ENCODE peak calls at places on chromosome 10, in seven cellular contexts. T is GM12865; Y is HCT116; B is CD4-positive, alpha-beta T cell; N is transverse colon; G is brain microvascular endothelial cell; I is IMR-90. W is an unnamed sample.

GRCh38 chr10:120495226-120495625 is 38.2 kb downstream of the PLPP4 start:
- DNase-seq in T (no peak), B (no peak), I (no peak), N (no peak), G (no peak), Y (no peak), W (no peak)

GRCh38 chr10:87771871-87772500 is 46.0 kb downstream of the ATAD1 start:
- DNase-seq in N (no peak), B (no peak), G (no peak), T (peak; percentile 27), I (peak; percentile 20), Y (no peak), W (peak; percentile 29)

GRCh38 chr10:88505680-88506215 is 77.4 kb downstream of the RNLS start:
- DNase-seq in T (no peak), I (no peak), Y (no peak), N (no peak), G (no peak), B (no peak), W (no peak)

GRCh38 chr10:17675638-17676037 is 31.7 kb downstream of the STAM start:
- DNase-seq in Y (no peak), B (no peak), T (no peak), G (no peak), N (no peak), I (no peak), W (peak; percentile 31)

GRCh38 chr10:102420443-102420809 is 210 bp upstream of the FBXL15 start:
- DNase-seq in B (no peak), I (no peak), N (peak; percentile 92), G (no peak), Y (no peak), T (no peak), W (no peak)

GRCh38 chr10:3568983-3569382 is 216.0 kb downstream of the KLF6 start:
- DNase-seq in Y (no peak), T (no peak), B (no peak), G (no peak), I (no peak), N (no peak), W (no peak)

GRCh38 chr10:1374901-1375804 is 319.0 kb downstream of the WDR37 start:
- DNase-seq in Y (no peak), I (no peak), T (no peak), B (no peak), G (no peak), N (no peak), W (no peak)

GRCh38 chr10:7231420-7232414 is 179.1 kb downstream of the SFMBT2 start:
- DNase-seq in T (no peak), G (no peak), I (no peak), B (no peak), N (no peak), Y (no peak), W (no peak)

GRCh38 chr10:88115968-88116367 is 252.5 kb downstream of the PTEN start:
- DNase-seq in I (peak; percentile 88), T (peak; percentile 14), G (no peak), B (no peak), N (no peak), Y (no peak), W (peak; percentile 86)

GRCh38 chr10:88960854-88961253 is 8.3 kb upstream of the ACTA2 start:
- DNase-seq in T (no peak), B (no peak), Y (no peak), G (no peak), N (no peak), I (no peak), W (no peak)

GRCh38 chr10:18122753-18123152 is 17.5 kb upstream of the CACNB2 start:
- DNase-seq in I (no peak), Y (no peak), G (no peak), N (no peak), T (no peak), B (no peak), W (no peak)

GRCh38 chr10:109914966-109915365 is 8.3 kb downstream of the XPNPEP1 start:
- DNase-seq in B (no peak), T (peak; percentile 51), I (peak; percentile 96), G (peak; percentile 82), Y (peak; percentile 62), N (peak; percentile 54), W (peak; percentile 89)

GRCh38 chr10:25522946-25523608 is 348.3 kb downstream of the GPR158 start:
- DNase-seq in N (no peak), T (no peak), G (no peak), I (no peak), Y (no peak), B (no peak), W (no peak)

GRCh38 chr10:95121904-95122303 is 52.6 kb upstream of the CYP2C8 start:
- DNase-seq in G (no peak), T (no peak), Y (no peak), I (no peak), N (no peak), B (no peak), W (no peak)

GRCh38 chr10:78700413-78700812 is 368.4 kb upstream of the ZMIZ1 start:
- DNase-seq in N (peak; percentile 22), B (no peak), Y (no peak), I (peak; percentile 38), T (no peak), G (no peak), W (no peak)

GRCh38 chr10:132458595-132459251 is 61.7 kb downstream of the PWWP2B start:
- DNase-seq in G (no peak), Y (no peak), N (peak; percentile 88), I (no peak), T (peak; percentile 36), B (peak; percentile 68), W (no peak)

GRCh38 chr10:24469993-24470392 is 253.7 kb downstream of the ARHGAP21 start:
- DNase-seq in G (no peak), T (no peak), Y (no peak), N (peak; percentile 82), B (no peak), I (no peak), W (no peak)

GRCh38 chr10:110013615-110014293 is 6.0 kb downstream of the ADD3 start:
- DNase-seq in N (no peak), Y (no peak), T (no peak), B (no peak), I (no peak), G (no peak), W (no peak)

GRCh38 chr10:69004821-69005220 is 16.2 kb downstream of the KIFBP start:
- DNase-seq in I (peak; percentile 73), T (peak; percentile 60), B (no peak), Y (peak; percentile 18), G (peak; percentile 12), N (no peak), W (peak; percentile 62)

GRCh38 chr10:128047337-128047736 is 78.9 kb downstream of the MKI67 start:
- DNase-seq in Y (peak; percentile 88), I (no peak), G (peak; percentile 20), N (peak; percentile 92), T (peak; percentile 92), B (peak; percentile 66), W (no peak)

GRCh38 chr10:30999084-30999712 is 32.5 kb downstream of the ZNF438 start:
- DNase-seq in B (no peak), T (no peak), N (no peak), G (peak; percentile 27), I (peak; percentile 77), Y (no peak), W (peak; percentile 66)

GRCh38 chr10:70232155-70232858 is 922 bp downstream of the PPA1 start:
- DNase-seq in I (peak; percentile 60), T (peak; percentile 42), B (peak; percentile 5), Y (no peak), N (peak; percentile 77), G (peak; percentile 48), W (peak; percentile 29)

GRCh38 chr10:111360260-111360925 is 283.6 kb downstream of the ADRA2A start:
- DNase-seq in I (no peak), B (no peak), Y (peak; percentile 64), G (no peak), T (peak; percentile 62), N (peak; percentile 30), W (no peak)

GRCh38 chr10:4767033-4767814 is 58.8 kb upstream of the AKR1E2 start:
- DNase-seq in Y (peak; percentile 38), I (peak; percentile 66), G (peak; percentile 45), T (no peak), B (no peak), N (no peak), W (peak; percentile 44)
- TF ChIP-seq CTCF in Y (peak; percentile 69), I (peak; percentile 76), G (peak; percentile 69), T (peak; percentile 20), B (peak; percentile 45), N (peak; percentile 81), W (peak; percentile 88)

GRCh38 chr10:33270971-33271370 is 63.5 kb downstream of the NRP1 start:
- DNase-seq in Y (no peak), N (no peak), G (no peak), B (no peak), I (no peak), T (no peak), W (no peak)

GRCh38 chr10:33276282-33276923 is 58.1 kb downstream of the NRP1 start:
- DNase-seq in G (no peak), B (no peak), Y (no peak), N (no peak), I (no peak), T (no peak), W (no peak)

GRCh38 chr10:33271969-33272583 is 62.4 kb downstream of the NRP1 start:
- DNase-seq in I (no peak), G (no peak), N (no peak), B (no peak), T (no peak), Y (no peak), W (no peak)

GRCh38 chr10:33274096-33274785 is 60.2 kb downstream of the NRP1 start:
- DNase-seq in I (no peak), Y (no peak), T (no peak), N (no peak), G (no peak), B (no peak), W (peak; percentile 21)

GRCh38 chr10:33273295-33274002 is 61.0 kb downstream of the NRP1 start:
- DNase-seq in G (peak; percentile 90), I (peak; percentile 96), B (no peak), Y (no peak), T (no peak), N (peak; percentile 78), W (peak; percentile 98)
- TF ChIP-seq CTCF in G (peak; percentile 23), I (peak; percentile 39), B (no peak), Y (no peak), T (no peak), N (no peak), W (peak; percentile 50)

DNA sequence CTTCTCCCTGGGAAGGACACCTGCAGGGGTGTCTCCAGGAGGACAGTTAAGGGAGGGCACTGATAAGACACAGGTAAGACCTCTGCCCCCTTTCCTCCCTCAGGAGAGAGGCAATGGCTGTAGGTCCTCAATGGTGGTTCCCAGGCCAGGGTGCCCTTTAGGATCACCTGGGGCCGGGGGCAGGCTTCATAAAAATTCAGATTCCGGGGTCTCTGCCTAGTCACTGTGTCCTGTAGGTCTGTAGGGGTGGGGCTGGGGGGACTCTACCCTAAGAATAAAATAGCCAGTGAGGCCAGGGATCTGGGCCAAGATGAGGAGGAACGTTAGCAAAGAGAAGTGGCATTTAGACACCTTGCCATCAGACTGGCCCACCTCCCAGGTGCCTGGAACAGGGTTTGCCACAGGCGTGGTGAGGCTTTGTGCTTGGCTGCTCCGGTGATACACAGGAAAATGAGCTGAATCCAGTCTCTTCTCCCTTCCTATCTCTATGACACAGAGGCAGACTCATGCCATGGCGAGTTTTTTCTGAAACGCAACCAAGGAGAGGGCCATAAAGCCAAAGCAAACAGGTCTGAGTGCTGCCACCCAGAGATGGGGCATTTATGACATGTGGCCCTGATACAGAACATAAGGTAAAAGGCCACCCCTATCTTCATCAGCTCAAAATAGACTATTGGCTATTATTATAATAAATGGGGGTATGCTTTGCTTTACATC is 52.6 kb downstream of the SH3PXD2A start:
- DNase-seq in I (no peak), Y (no peak), G (no peak), N (peak; percentile 49), T (no peak), B (no peak), W (no peak)
- TF ChIP-seq CTCF in I (no peak), Y (no peak), G (no peak), N (no peak), T (no peak), B (no peak), W (no peak)

GRCh38 chr10:125000366-125001312 is 58.7 kb downstream of the ZRANB1 start:
- DNase-seq in N (peak; percentile 7), G (no peak), Y (no peak), I (peak; percentile 57), B (no peak), T (no peak), W (no peak)
- TF ChIP-seq CTCF in N (no peak), G (peak; percentile 56), Y (no peak), I (peak; percentile 36), B (no peak), T (no peak), W (no peak)

W was measured in HFFc6.